ENCODE peak calls at places on chromosome 9, in seven cellular contexts. W, D, I, P, Y, G and C are unnamed samples. For H3K36me3, the result is how much of the 10 kb centered on the place peaks cover.

GRCh38 chr9:107127608-107128007 is 155.5 kb upstream of the RAD23B start:
- DNase-seq in I (no peak), W (no peak), Y (no peak), P (no peak), G (no peak), D (no peak), C (no peak)

GRCh38 chr9:89746385-89747116 is 141.7 kb downstream of the GADD45G start:
- DNase-seq in Y (no peak), I (no peak), D (peak), W (no peak), P (peak), G (no peak), C (no peak)

GRCh38 chr9:75185585-75186170 is 97.4 kb downstream of the OSTF1 start:
- DNase-seq in D (peak), P (no peak), G (peak), I (peak), W (peak), Y (peak), C (no peak)

GRCh38 chr9:88291853-88292252 is 96.4 kb upstream of the SPIN1 start:
- DNase-seq in Y (no peak), I (no peak), G (no peak), P (no peak), D (no peak), W (no peak), C (no peak)

GRCh38 chr9:33225319-33226152 is 14.4 kb upstream of the SPINK4 start:
- DNase-seq in G (peak), W (peak), D (peak), P (peak), Y (peak), I (no peak), C (peak)

GRCh38 chr9:89442501-89442978 is 55.4 kb downstream of the SEMA4D start:
- DNase-seq in D (no peak), Y (no peak), W (peak), P (no peak), I (no peak), G (no peak), C (no peak)

GRCh38 chr9:12680757-12681156 is 12.4 kb upstream of the TYRP1 start:
- DNase-seq in I (no peak), G (no peak), D (no peak), Y (no peak), W (no peak), P (no peak), C (no peak)

GRCh38 chr9:69122391-69123141 is 51.5 kb upstream of the TJP2 start:
- DNase-seq in D (peak), G (peak), W (no peak), Y (peak), I (peak), P (peak), C (no peak)

GRCh38 chr9:115883467-115884329 is 269.9 kb upstream of the PAPPA start:
- DNase-seq in Y (peak), D (peak), G (no peak), P (peak), W (peak), I (no peak), C (no peak)

GRCh38 chr9:33329117-33329563 is 38.8 kb downstream of the NFX1 start:
- DNase-seq in Y (peak), G (peak), P (peak), D (peak), I (peak), W (no peak), C (peak)

GRCh38 chr9:106862115-106862945 is 636 bp upstream of the ZNF462 start:
- DNase-seq in P (peak), Y (peak), D (no peak), W (peak), I (peak), G (peak), C (no peak)

GRCh38 chr9:133803028-133803585 is 65.0 kb upstream of the SARDH start:
- DNase-seq in Y (no peak), P (no peak), W (no peak), D (no peak), I (no peak), G (no peak), C (no peak)

GRCh38 chr9:70484232-70485130 is 70.0 kb upstream of the KLF9 start:
- DNase-seq in Y (peak), W (peak), G (peak), D (peak), P (peak), I (no peak), C (no peak)

GRCh38 chr9:137021979-137022619 is 5.9 kb downstream of the ABCA2 start:
- DNase-seq in G (peak), P (peak), D (peak), W (peak), Y (peak), I (peak), C (no peak)

GRCh38 chr9:21801683-21802417 is 586 bp upstream of the MTAP start:
- DNase-seq in W (peak), P (peak), I (peak), D (peak), Y (peak), G (peak), C (no peak)

GRCh38 chr9:110192531-110193326 is 15.2 kb downstream of the C9orf152 start:
- DNase-seq in P (peak), G (no peak), D (peak), I (no peak), Y (no peak), W (peak), C (peak)

GRCh38 chr9:3578786-3579185 is 53.0 kb upstream of the RFX3 start:
- DNase-seq in I (no peak), W (no peak), G (no peak), D (no peak), P (peak), Y (peak), C (peak)

DNA sequence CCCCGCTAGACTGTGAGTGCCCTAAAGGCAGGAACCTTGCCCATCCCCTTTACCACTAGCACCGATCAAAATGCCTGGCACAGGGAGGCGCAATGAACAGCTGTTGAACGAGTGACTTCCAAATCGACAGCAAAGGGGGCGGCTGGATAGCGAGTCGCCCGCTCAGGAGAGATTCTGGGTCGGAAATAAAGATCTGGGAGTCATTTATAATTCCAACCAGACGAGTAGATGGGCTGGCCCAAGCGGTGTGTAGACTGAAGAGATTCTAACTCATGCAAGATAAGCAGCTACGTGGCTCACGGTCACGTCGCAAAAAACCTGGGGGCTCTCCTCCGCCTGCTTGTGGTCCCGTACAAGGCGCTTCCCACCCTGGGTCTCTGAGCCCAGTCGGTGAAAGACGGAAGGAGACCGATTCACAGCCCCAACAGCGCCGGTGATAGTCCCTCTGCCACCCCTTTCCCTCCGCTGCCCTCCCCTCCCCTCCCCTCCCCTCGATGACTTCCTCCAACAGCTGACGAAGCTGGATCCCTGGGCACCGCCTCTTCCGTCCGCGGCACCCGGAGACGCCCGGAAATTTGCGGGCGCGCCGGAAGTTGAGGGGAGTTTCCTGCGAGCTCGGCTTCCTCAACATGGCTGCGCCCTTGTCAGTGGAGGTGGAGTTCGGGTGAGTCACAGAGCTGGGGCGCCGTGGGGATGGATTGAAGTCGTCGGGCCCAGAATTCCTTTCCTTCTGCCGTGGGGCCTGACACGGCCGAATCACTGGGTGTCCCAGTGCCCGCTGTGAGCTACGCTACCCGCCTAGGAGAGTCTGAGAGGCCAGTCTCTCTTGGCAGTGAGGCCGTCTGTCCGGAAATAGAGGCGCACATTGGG is at the start of gene URM1:
- DNase-seq in I (peak), G (peak), D (peak), P (peak), Y (peak), W (peak), C (peak)
- H3K36me3 ChIP-seq in I (under half), G (under half), D (under half), P (under half), Y (under half), W (under half), C (under half)

GRCh38 chr9:131173995-131174394 is 48.6 kb downstream of the NUP214 start:
- DNase-seq in I (no peak), D (no peak), Y (no peak), W (no peak), G (no peak), P (no peak), C (no peak)

GRCh38 chr9:131178382-131178781 is 53.0 kb downstream of the NUP214 start:
- DNase-seq in I (peak), G (peak), P (peak), W (peak), D (peak), Y (peak), C (no peak)

GRCh38 chr9:131179561-131180219 is 54.3 kb downstream of the NUP214 start:
- DNase-seq in W (no peak), Y (no peak), P (peak), D (no peak), G (no peak), I (no peak), C (peak)

GRCh38 chr9:131178895-131179294 is 53.5 kb downstream of the NUP214 start:
- DNase-seq in Y (no peak), P (no peak), D (no peak), G (no peak), I (no peak), W (no peak), C (no peak)

DNA sequence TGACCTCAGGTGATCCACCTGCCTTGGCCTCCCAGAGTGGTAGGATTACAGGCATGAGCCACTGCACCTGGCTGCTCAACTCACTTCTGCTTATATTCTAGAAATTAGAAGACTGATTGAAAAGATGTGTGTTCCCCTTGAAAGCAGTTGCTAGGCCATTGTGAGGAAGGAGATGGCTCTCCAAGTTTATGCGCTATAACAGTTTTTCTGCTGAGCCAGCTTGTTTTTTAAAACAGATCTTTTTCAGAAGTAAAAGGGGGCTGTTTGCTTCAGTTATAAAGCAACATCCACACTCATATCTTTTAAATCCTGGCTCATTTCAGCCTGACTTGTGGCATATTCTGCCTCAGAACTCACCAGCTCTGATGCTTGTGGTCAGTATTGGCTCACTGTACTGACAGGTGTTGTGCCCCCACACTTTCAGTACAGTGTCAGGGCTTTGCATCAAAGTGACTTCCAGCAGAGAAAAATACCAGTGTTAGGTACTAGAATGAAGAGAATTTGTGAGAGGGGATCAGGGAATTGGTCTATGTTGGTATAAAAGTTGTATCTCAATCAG is 49.4 kb downstream of the NUP214 start:
- DNase-seq in D (no peak), I (no peak), P (no peak), W (peak), G (no peak), Y (no peak), C (no peak)
- H3K36me3 ChIP-seq in D (under half), I (under half), P (under half), W (under half), G (under half), Y (under half), C (under half)

GRCh38 chr9:135819905-135820304 is 87.4 kb downstream of the CAMSAP1 start:
- DNase-seq in P (no peak), W (no peak), D (no peak), G (no peak), Y (no peak), I (no peak), C (no peak)

GRCh38 chr9:135822383-135822755 is 85.0 kb downstream of the CAMSAP1 start:
- DNase-seq in Y (no peak), D (no peak), W (no peak), G (no peak), P (no peak), I (no peak), C (no peak)

GRCh38 chr9:135820661-135821060 is 86.7 kb downstream of the CAMSAP1 start:
- DNase-seq in D (no peak), Y (no peak), I (no peak), P (no peak), W (no peak), G (no peak), C (no peak)

GRCh38 chr9:135821733-135822382 is 85.5 kb downstream of the CAMSAP1 start:
- DNase-seq in D (no peak), P (no peak), G (peak), W (no peak), Y (no peak), I (no peak), C (no peak)

GRCh38 chr9:135821116-135821515 is 86.2 kb downstream of the CAMSAP1 start:
- DNase-seq in I (no peak), Y (no peak), P (no peak), W (no peak), D (no peak), G (peak), C (no peak)
- H3K36me3 ChIP-seq in I (under half), Y (under half), P (under half), W (under half), D (under half), G (under half), C (under half)

DNA sequence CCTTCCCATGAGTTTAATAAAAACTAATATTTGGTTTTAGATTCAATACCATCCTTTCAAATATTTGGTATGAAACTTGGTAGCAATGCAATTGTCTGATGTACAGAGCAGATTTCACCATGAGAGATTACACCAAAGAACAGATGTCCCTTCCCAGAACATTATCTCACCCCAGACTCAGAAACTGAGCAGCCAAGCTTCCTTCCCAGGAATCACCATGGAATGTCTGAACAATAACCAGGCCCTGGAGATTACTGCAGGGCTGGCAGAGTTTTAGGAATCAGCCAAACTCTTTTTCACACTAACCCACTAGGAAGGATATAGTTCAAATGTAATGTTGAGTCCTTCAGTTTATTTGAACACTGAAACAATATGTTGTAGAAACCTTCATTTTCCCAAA is 23.9 kb downstream of the CLTA start:
- DNase-seq in I (no peak), W (no peak), Y (no peak), G (no peak), P (peak), D (no peak), C (no peak)
- H3K36me3 ChIP-seq in I (under half), W (under half), Y (under half), G (under half), P (under half), D (under half), C (under half)

GRCh38 chr9:35067056-35067455 is 5.4 kb downstream of the VCP start:
- DNase-seq in G (no peak), W (peak), P (no peak), Y (no peak), D (no peak), I (no peak), C (no peak)
- H3K36me3 ChIP-seq in G (under half), W (under half), P (under half), Y (half or more), D (under half), I (under half), C (under half)

GRCh38 chr9:86342269-86342668 is 11.9 kb downstream of the TUT7 start:
- DNase-seq in I (no peak), P (no peak), W (no peak), G (no peak), Y (no peak), D (no peak), C (no peak)

GRCh38 chr9:86344818-86345217 is 9.4 kb downstream of the TUT7 start:
- DNase-seq in Y (no peak), G (no peak), D (no peak), W (no peak), I (no peak), P (no peak), C (no peak)

GRCh38 chr9:86337469-86338107 is 16.6 kb downstream of the TUT7 start:
- DNase-seq in W (peak), G (no peak), I (no peak), Y (no peak), P (no peak), D (no peak), C (no peak)

GRCh38 chr9:86340356-86341006 is 13.7 kb downstream of the TUT7 start:
- DNase-seq in I (no peak), Y (no peak), D (no peak), W (no peak), P (no peak), G (no peak), C (no peak)

GRCh38 chr9:86341007-86341491 is 13.2 kb downstream of the TUT7 start:
- DNase-seq in G (no peak), Y (peak), I (no peak), W (no peak), P (peak), D (no peak), C (no peak)
- H3K36me3 ChIP-seq in G (under half), Y (half or more), I (under half), W (under half), P (under half), D (under half), C (under half)

GRCh38 chr9:114031948-114032688 is 46.0 kb downstream of the AMBP start:
- DNase-seq in Y (no peak), P (no peak), W (no peak), I (no peak), D (no peak), G (no peak), C (no peak)
- H3K36me3 ChIP-seq in Y (under half), P (under half), W (under half), I (under half), D (under half), G (under half), C (under half)

GRCh38 chr9:73167614-73168013 is 15.9 kb downstream of the ANXA1 start:
- DNase-seq in G (no peak), P (no peak), W (no peak), D (no peak), Y (no peak), I (no peak), C (no peak)
- H3K36me3 ChIP-seq in G (under half), P (under half), W (under half), D (under half), Y (half or more), I (under half), C (under half)

DNA sequence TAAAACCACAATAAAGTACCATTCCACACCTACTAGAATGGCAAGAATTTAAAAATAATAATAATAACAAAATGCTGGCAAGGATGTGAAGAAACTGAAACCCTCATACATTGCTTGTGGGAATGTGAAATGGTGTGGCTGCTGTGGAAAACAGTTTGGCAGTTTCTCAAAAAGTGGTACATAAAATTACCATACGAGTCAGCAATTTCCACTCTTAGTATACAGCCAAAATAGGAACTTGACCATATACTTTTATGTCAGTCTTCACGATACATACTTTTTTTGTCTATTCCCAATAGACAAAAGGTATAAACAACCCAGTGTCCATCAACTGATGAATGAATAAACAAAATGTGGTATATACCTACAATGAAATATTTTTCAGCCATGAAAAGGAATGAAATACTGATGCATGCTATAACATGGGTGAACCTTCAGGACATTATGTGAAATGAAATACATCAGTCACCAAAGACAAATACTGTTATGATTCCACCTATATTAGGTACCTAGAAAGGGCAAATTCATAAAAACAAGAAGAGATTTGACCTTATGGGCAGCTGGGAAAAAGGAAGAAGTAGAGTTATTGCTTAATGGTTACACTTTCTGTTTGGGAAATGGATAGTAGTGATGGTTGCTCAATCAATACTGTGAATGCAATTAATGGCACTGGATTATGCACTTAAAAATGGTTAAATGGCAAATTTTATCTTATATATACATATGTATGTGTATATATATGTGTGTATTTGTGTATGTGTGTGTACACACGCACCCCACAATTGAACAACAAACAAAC is 15.4 kb downstream of the FKBP15 start:
- DNase-seq in D (no peak), P (peak), I (no peak), W (no peak), G (no peak), Y (no peak), C (no peak)
- H3K36me3 ChIP-seq in D (under half), P (under half), I (under half), W (under half), G (under half), Y (under half), C (under half)